ENCODE peak calls at places on chromosomes 12 and 14, in nine cellular contexts. Z is OCI-LY7, D is H1, Y is right lobe of liver, O is fibroblast of lung, A is tibial artery, E is PC-3, J is testis, F is trophoblast cell. W is an unnamed sample. For H3K4me1, the result is how much of the 10 kb centered on the place peaks cover.

GRCh38 chr12:96397756-96398421 is 2.4 kb downstream of the CDK17 start:
- DNase-seq in Z (no peak), D (no peak), Y (no peak), O (peak), A (no peak), E (peak), J (no peak), F (peak), W (no peak)

GRCh38 chr12:7373226-7373625 is 69.4 kb downstream of the ACSM4 start:
- DNase-seq in Z (no peak), D (no peak), Y (no peak), O (no peak), A (no peak), E (no peak), J (no peak), F (no peak), W (no peak)

GRCh38 chr12:131428086-131428685 is 282.7 kb upstream of the SFSWAP start:
- DNase-seq in Z (no peak), D (no peak), Y (no peak), O (no peak), A (no peak), E (no peak), J (no peak), F (no peak), W (no peak)

GRCh38 chr12:114306646-114307045 is 99.3 kb downstream of the TBX5 start:
- DNase-seq in Z (no peak), D (no peak), Y (no peak), O (peak), A (no peak), E (no peak), J (no peak), F (no peak), W (no peak)

GRCh38 chr14:81312289-81312876 is 87.7 kb downstream of the STON2 start:
- DNase-seq in Z (no peak), D (no peak), Y (no peak), O (no peak), A (no peak), E (no peak), J (no peak), F (peak), W (no peak)

GRCh38 chr14:60722163-60722835 is 1.9 kb downstream of the SIX4 start:
- DNase-seq in Z (peak), D (peak), Y (peak), O (peak), A (peak), E (peak), J (peak), F (peak), W (peak)

GRCh38 chr12:113064395-113065125 is 8.0 kb downstream of the DTX1 start:
- DNase-seq in Z (peak), D (no peak), Y (no peak), O (no peak), A (no peak), E (no peak), J (no peak), F (no peak), W (no peak)

GRCh38 chr12:5557906-5558305 is 126.0 kb downstream of the NTF3 start:
- DNase-seq in Z (no peak), D (peak), Y (no peak), O (no peak), A (no peak), E (no peak), J (no peak), F (no peak), W (no peak)

GRCh38 chr14:66330916-66331315 is 155.3 kb upstream of the CCDC196 start:
- DNase-seq in Z (no peak), D (no peak), Y (peak), O (peak), A (no peak), E (peak), J (no peak), F (no peak), W (no peak)

GRCh38 chr12:12899530-12900380 is 8.4 kb downstream of the GPRC5A start:
- DNase-seq in Z (no peak), D (no peak), Y (no peak), O (peak), A (peak), E (peak), J (no peak), F (peak), W (no peak)

GRCh38 chr12:11580125-11580751 is 69.2 kb upstream of the ETV6 start:
- DNase-seq in Z (peak), D (no peak), Y (no peak), O (peak), A (peak), E (peak), J (peak), F (peak), W (peak)

GRCh38 chr12:6279256-6279628 is 31.2 kb upstream of the PLEKHG6 start:
- DNase-seq in Z (no peak), D (no peak), Y (no peak), O (no peak), A (no peak), E (no peak), J (no peak), F (no peak), W (peak)

GRCh38 chr12:41531147-41531829 is 343.2 kb downstream of the PDZRN4 start:
- DNase-seq in Z (no peak), D (no peak), Y (peak), O (no peak), A (peak), E (no peak), J (peak), F (no peak), W (no peak)

GRCh38 chr12:34406996-34407300 is 384.7 kb downstream of the ALG10 start:
- DNase-seq in Z (no peak), D (no peak), Y (peak), O (no peak), A (no peak), E (no peak), J (peak), F (no peak), W (peak)

GRCh38 chr12:128613821-128614220 is 209.9 kb downstream of the SLC15A4 start:
- DNase-seq in Z (no peak), D (no peak), Y (no peak), O (no peak), A (no peak), E (no peak), J (no peak), F (no peak), W (no peak)

GRCh38 chr14:93332032-93332852 is 594 bp downstream of the BTBD7 start:
- DNase-seq in Z (peak), D (peak), Y (peak), O (peak), A (peak), E (peak), J (peak), F (peak), W (peak)

GRCh38 chr14:55976619-55977018 is 141.6 kb upstream of the PELI2 start:
- DNase-seq in Z (no peak), D (no peak), Y (no peak), O (peak), A (no peak), E (peak), J (no peak), F (no peak), W (no peak)

GRCh38 chr14:101351146-101351545 is 210.1 kb upstream of the DIO3 start:
- DNase-seq in Z (no peak), D (no peak), Y (no peak), O (no peak), A (no peak), E (no peak), J (no peak), F (no peak), W (no peak)

GRCh38 chr12:111322336-111323250 is 46.3 kb downstream of the PHETA1 start:
- DNase-seq in Z (no peak), D (no peak), Y (no peak), O (peak), A (no peak), E (no peak), J (peak), F (no peak), W (no peak)

GRCh38 chr14:74425525-74426201 is 347 bp downstream of the SYNDIG1L start:
- DNase-seq in Z (no peak), D (peak), Y (peak), O (peak), A (no peak), E (peak), J (peak), F (peak), W (no peak)

GRCh38 chr12:77751939-77752338 is 78.8 kb upstream of the NAV3 start:
- DNase-seq in Z (no peak), D (no peak), Y (no peak), O (peak), A (no peak), E (peak), J (no peak), F (no peak), W (no peak)

GRCh38 chr12:90028620-90029051 is 320.0 kb upstream of the ATP2B1 start:
- DNase-seq in Z (no peak), D (no peak), Y (no peak), O (peak), A (no peak), E (peak), J (no peak), F (peak), W (no peak)

GRCh38 chr14:54253195-54253947 is 143.4 kb upstream of the CDKN3 start:
- DNase-seq in Z (no peak), D (no peak), Y (no peak), O (peak), A (no peak), E (peak), J (no peak), F (peak), W (no peak)

GRCh38 chr12:15796493-15797141 is 7.4 kb upstream of the EPS8 start:
- DNase-seq in Z (no peak), D (no peak), Y (no peak), O (peak), A (no peak), E (peak), J (no peak), F (no peak), W (no peak)

GRCh38 chr12:131112016-131112415 is 158.3 kb downstream of the ADGRD1 start:
- DNase-seq in Z (no peak), D (no peak), Y (no peak), O (no peak), A (no peak), E (no peak), J (no peak), F (no peak), W (no peak)

GRCh38 chr14:88005050-88005481 is at the start of gene GPR65:
- DNase-seq in Z (peak), D (no peak), Y (no peak), O (no peak), A (no peak), E (no peak), J (no peak), F (no peak), W (no peak)

GRCh38 chr12:28933864-28934527 is 215.1 kb upstream of the FAR2 start:
- DNase-seq in Z (no peak), D (no peak), Y (no peak), O (peak), A (no peak), E (no peak), J (no peak), F (no peak), W (no peak)

GRCh38 chr12:93299262-93299846 is 78.4 kb upstream of the NUDT4 start:
- DNase-seq in Z (no peak), D (no peak), Y (no peak), O (no peak), A (no peak), E (no peak), J (no peak), F (no peak), W (no peak)

GRCh38 chr12:48078901-48079300 is 27.0 kb downstream of the SENP1 start:
- DNase-seq in Z (no peak), D (no peak), Y (no peak), O (peak), A (no peak), E (no peak), J (no peak), F (peak), W (no peak)

GRCh38 chr12:121209629-121210572 is at the start of gene P2RX4:
- DNase-seq in Z (peak), D (peak), Y (peak), O (peak), A (peak), E (peak), J (peak), F (peak), W (peak)

GRCh38 chr14:32277998-32278397 is 51.1 kb upstream of the AKAP6 start:
- DNase-seq in Z (no peak), D (no peak), Y (no peak), O (no peak), A (no peak), E (no peak), J (no peak), F (no peak), W (no peak)

GRCh38 chr12:43964966-43965365 is 129.1 kb downstream of the TMEM117 start:
- DNase-seq in Z (no peak), D (no peak), Y (no peak), O (peak), A (no peak), E (no peak), J (no peak), F (no peak), W (no peak)

GRCh38 chr14:49057838-49058510 is 528.2 kb downstream of the RPS29 start:
- DNase-seq in Z (no peak), D (no peak), Y (no peak), O (no peak), A (no peak), E (no peak), J (no peak), F (no peak), W (no peak)

DNA sequence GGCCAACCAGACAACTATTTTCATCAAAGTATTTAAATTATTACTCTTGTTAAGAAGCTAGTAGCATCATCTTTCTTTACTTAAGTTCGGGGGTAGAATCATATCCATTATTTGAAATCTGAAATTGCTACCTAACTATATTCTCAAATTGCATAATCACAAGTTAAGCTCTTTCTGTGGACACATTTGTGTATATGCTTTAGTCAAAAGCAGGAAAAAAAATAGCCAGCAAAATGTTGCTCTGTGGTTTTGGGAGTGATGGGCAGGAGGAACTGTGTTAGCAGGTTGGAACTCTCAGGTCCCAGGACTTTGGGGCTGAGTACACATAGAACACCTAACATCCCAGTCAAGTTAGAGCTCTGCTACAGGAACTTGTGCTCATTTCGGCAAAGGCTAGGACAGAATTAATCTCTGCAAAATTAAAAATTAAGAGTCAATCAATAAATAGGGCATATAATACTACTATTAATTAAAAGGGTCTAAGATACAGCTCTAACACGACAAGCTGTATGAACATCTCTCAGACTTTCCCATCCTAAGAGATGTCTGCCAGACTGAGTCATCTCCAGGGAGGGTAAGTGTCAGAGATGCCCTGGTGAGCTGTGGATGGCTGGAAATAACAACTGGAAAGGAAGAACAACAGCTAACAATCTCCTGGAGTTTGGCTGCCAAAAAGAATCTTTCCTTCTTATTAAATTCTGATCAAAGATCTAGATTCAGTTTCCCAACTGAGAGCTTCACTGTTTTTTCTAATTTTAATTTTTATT is 203.5 kb upstream of the GZMB start:
- DNase-seq in Z (no peak), D (no peak), Y (no peak), O (peak), A (no peak), E (no peak), J (no peak), F (no peak), W (no peak)
- H3K4me1 ChIP-seq in Z (under half), D (under half), Y (under half), O (under half), A (under half), E (under half), J (under half), F (under half), W (under half)

GRCh38 chr12:67651380-67651695 is 2.8 kb downstream of the DYRK2 start:
- DNase-seq in Z (peak), D (no peak), Y (no peak), O (peak), A (no peak), E (peak), J (no peak), F (no peak), W (no peak)
- H3K4me3 ChIP-seq in Z (peak), D (peak), Y (no peak), O (peak), A (peak), E (peak), J (no peak), F (no peak), W (peak)

DNA sequence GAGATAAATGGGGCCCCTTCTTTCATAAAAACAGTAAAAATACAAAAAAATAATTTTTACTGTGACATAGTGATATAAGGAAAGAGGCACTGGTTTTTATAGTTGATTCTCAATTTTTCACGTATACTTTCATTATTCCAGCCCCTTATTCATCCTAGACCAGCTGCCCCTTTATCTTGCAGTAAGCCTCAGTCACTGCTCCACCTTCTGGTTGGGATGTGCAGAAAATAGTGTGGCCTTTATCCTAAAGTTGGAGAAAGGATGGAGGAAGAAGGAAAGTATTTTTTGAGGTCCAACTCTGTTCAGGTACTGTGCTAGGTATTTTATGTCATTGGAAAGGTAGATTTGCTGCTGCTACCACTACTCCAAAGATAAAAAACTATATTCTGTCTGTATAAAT is 172.7 kb downstream of the ANO6 start:
- DNase-seq in Z (peak), D (no peak), Y (no peak), O (peak), A (peak), E (peak), J (peak), F (peak), W (no peak)
- H3K27ac ChIP-seq in Z (no peak), D (no peak), Y (no peak), O (no peak), A (no peak), E (no peak), J (no peak), F (no peak), W (no peak)

DNA sequence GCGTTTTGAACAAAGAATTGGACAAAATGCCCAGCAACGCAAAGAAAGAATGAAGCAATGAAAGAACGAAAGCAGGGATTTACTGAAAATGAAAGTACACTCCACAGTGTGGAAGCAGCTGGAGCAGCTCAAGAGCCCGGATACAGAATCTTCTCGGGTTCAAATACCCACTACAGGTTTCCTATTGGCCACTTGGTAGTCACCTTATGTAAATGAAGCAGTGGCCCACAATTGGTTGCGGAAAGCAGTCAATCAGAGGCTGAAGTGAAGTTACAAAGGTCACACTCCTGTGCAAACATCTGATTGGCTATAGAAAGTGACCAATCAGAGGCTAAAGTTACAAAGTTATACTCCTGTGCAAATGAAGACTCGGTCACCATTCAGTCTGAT is 15.0 kb upstream of the PPP1R13B start:
- DNase-seq in Z (no peak), D (no peak), Y (no peak), O (no peak), A (no peak), E (no peak), J (no peak), F (no peak), W (peak)
- H3K4me1 ChIP-seq in Z (under half), D (under half), Y (under half), O (under half), A (under half), E (under half), J (under half), F (under half), W (under half)

DNA sequence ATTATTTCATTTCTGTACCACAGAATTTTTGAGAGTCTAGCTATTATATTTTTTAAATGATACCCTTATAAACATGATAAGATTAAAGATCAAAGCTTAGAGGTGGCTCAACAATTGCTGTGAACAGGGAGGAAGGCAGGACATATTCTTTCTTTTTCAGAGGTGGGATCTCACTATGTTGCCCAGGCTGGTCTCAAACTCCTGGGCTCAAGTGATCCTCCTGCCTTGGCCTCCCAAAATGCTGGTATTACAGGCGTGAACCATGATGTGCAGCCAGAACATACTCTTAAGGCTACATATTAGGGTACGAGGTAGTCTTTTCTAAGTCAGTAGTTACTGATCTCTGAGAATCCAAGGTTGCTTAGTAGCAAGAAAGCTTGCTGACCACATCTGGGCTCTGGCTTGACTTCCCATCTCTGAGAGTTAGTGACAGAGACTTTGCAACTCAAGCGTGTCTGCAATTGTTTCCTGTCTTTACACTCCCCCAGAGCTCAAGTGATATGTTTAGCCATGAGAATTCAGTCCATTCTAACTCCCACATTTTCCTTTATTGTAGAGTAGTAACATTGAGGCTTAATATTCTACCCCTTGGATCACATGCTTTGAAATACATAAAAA is 8.6 kb downstream of the RAB5B start:
- DNase-seq in Z (peak), D (no peak), Y (no peak), O (no peak), A (no peak), E (no peak), J (peak), F (no peak), W (no peak)
- H3K4me3 ChIP-seq in Z (no peak), D (no peak), Y (no peak), O (no peak), A (no peak), E (no peak), J (no peak), F (no peak), W (no peak)

W was measured in lower lobe of right lung.